ENCODE peak calls at places on chromosomes 12 and 14, in six cellular contexts. Z, W, F, V, P and X are unnamed samples.

GRCh38 chr12:130708648-130709047 is 7.5 kb downstream of the RIMBP2 start:
- DNase-seq in Z (no peak), W (no peak), F (no peak), V (no peak), P (no peak), X (no peak)

GRCh38 chr14:37062191-37062803 is 110.1 kb downstream of the SLC25A21 start:
- DNase-seq in Z (no peak), W (no peak), F (no peak), V (no peak), P (no peak), X (no peak)

GRCh38 chr14:105945891-105946290 is 419.5 kb downstream of the TMEM121 start:
- DNase-seq in Z (peak; percentile 1), W (no peak), F (no peak), V (no peak), P (no peak), X (peak; percentile 92)

GRCh38 chr14:76201162-76201561 is 49.4 kb downstream of the GPATCH2L start:
- DNase-seq in Z (peak; percentile 97), W (no peak), F (no peak), V (peak; percentile 14), P (peak; percentile 16), X (no peak)

GRCh38 chr12:124381454-124382207 is 86.7 kb downstream of the RFLNA start:
- DNase-seq in Z (peak; percentile 85), W (no peak), F (no peak), V (no peak), P (peak; percentile 92), X (peak; percentile 91)

GRCh38 chr14:75636100-75636692 is 24.5 kb downstream of the ERG28 start:
- DNase-seq in Z (peak; percentile 36), W (no peak), F (no peak), V (no peak), P (peak; percentile 54), X (no peak)

GRCh38 chr14:20418501-20418909 is 5.2 kb upstream of the TEP1 start:
- DNase-seq in Z (no peak), W (no peak), F (no peak), V (no peak), P (no peak), X (peak; percentile 19)

GRCh38 chr12:62913380-62913779 is 21.6 kb downstream of the PPM1H start:
- DNase-seq in Z (no peak), W (no peak), F (no peak), V (no peak), P (no peak), X (no peak)

GRCh38 chr12:27572486-27573255 is 48.7 kb downstream of the PPFIBP1 start:
- DNase-seq in Z (peak; percentile 51), W (no peak), F (no peak), V (no peak), P (peak; percentile 47), X (no peak)

GRCh38 chr12:50059440-50060119 is 2.2 kb downstream of the ASIC1 start:
- DNase-seq in Z (peak; percentile 47), W (peak; percentile 15), F (peak; percentile 37), V (no peak), P (no peak), X (no peak)

GRCh38 chr12:40752011-40752410 is 59.8 kb downstream of the CNTN1 start:
- DNase-seq in Z (no peak), W (no peak), F (no peak), V (no peak), P (no peak), X (no peak)

GRCh38 chr12:100058482-100059029 is 73.8 kb upstream of the ANKS1B start:
- DNase-seq in Z (peak; percentile 96), W (no peak), F (no peak), V (peak; percentile 78), P (peak; percentile 90), X (no peak)

GRCh38 chr14:49692895-49693737 is at the start of gene KLHDC1:
- DNase-seq in Z (peak; percentile 84), W (peak; percentile 62), F (peak; percentile 73), V (peak; percentile 54), P (peak; percentile 85), X (peak; percentile 84)

GRCh38 chr14:94971750-94972149 is 185.6 kb downstream of the DICER1 start:
- DNase-seq in Z (no peak), W (no peak), F (no peak), V (peak; percentile 12), P (peak; percentile 26), X (peak; percentile 14)

GRCh38 chr12:108355069-108355468 is 16.0 kb upstream of the CMKLR1 start:
- DNase-seq in Z (no peak), W (no peak), F (no peak), V (no peak), P (no peak), X (no peak)

GRCh38 chr12:7797698-7798398 is 8.6 kb downstream of the NANOG start:
- DNase-seq in Z (peak; percentile 15), W (no peak), F (no peak), V (no peak), P (peak; percentile 18), X (peak; percentile 60)

GRCh38 chr14:48747683-48748082 is 838.5 kb downstream of the RPS29 start:
- DNase-seq in Z (no peak), W (no peak), F (no peak), V (no peak), P (no peak), X (no peak)

GRCh38 chr12:82411561-82412230 is 53.4 kb downstream of the METTL25 start:
- DNase-seq in Z (no peak), W (no peak), F (no peak), V (no peak), P (no peak), X (no peak)

GRCh38 chr14:72779679-72780078 is 114.2 kb downstream of the DPF3 start:
- DNase-seq in Z (no peak), W (no peak), F (no peak), V (no peak), P (no peak), X (no peak)

GRCh38 chr14:25411933-25412757 is 362.2 kb upstream of the STXBP6 start:
- DNase-seq in Z (peak; percentile 16), W (no peak), F (no peak), V (no peak), P (peak; percentile 13), X (no peak)

GRCh38 chr12:129531004-129531403 is 372.8 kb downstream of the TMEM132D start:
- DNase-seq in Z (no peak), W (no peak), F (no peak), V (no peak), P (no peak), X (peak; percentile 63)

GRCh38 chr12:5068623-5069022 is 24.9 kb downstream of the KCNA5 start:
- DNase-seq in Z (no peak), W (no peak), F (no peak), V (no peak), P (no peak), X (no peak)

GRCh38 chr12:124599074-124599999 is 31.9 kb upstream of the NCOR2 start:
- DNase-seq in Z (peak; percentile 70), W (no peak), F (no peak), V (no peak), P (peak; percentile 55), X (no peak)

GRCh38 chr12:52826611-52827498 is 7.3 kb downstream of the KRT79 start:
- DNase-seq in Z (no peak), W (no peak), F (no peak), V (no peak), P (no peak), X (no peak)

GRCh38 chr12:113271853-113272561 is 50.7 kb downstream of the TPCN1 start:
- DNase-seq in Z (peak; percentile 80), W (no peak), F (no peak), V (peak; percentile 61), P (peak; percentile 91), X (peak; percentile 90)

GRCh38 chr14:60327447-60328331 is 78.7 kb downstream of the PPM1A start:
- DNase-seq in Z (peak; percentile 22), W (no peak), F (peak; percentile 3), V (no peak), P (peak; percentile 16), X (peak; percentile 70)

GRCh38 chr14:74859757-74860156 is 16.2 kb downstream of the PROX2 start:
- DNase-seq in Z (no peak), W (no peak), F (no peak), V (no peak), P (no peak), X (no peak)

GRCh38 chr12:40711121-40711520 is 18.9 kb downstream of the CNTN1 start:
- DNase-seq in Z (no peak), W (no peak), F (no peak), V (no peak), P (no peak), X (no peak)

GRCh38 chr12:32455607-32456063 is 56.3 kb downstream of the FGD4 start:
- DNase-seq in Z (peak; percentile 85), W (no peak), F (no peak), V (peak; percentile 68), P (peak; percentile 88), X (peak; percentile 16)

GRCh38 chr14:70622111-70622712 is 19.5 kb upstream of the TTC9 start:
- DNase-seq in Z (peak; percentile 62), W (peak; percentile 20), F (peak; percentile 44), V (no peak), P (peak; percentile 31), X (peak; percentile 63)

GRCh38 chr14:91327201-91327600 is 82.7 kb upstream of the GPR68 start:
- DNase-seq in Z (no peak), W (no peak), F (no peak), V (no peak), P (no peak), X (no peak)